ENCODE peak calls at places on chromosomes 1 and 21, in six cellular contexts. J is NCI-H1417, M is nephron progenitor cell, W is Panc1, U is lower lobe of right lung, L is GM03348. V is an unnamed sample.

GRCh38 chr1:227273557-227273956 is 44.7 kb downstream of the CDC42BPA start:
- DNase-seq in J (no peak), L (no peak), W (no peak), M (peak; percentile 22), U (no peak), V (no peak)

GRCh38 chr1:3174487-3175247 is 105.7 kb downstream of the PRDM16 start:
- DNase-seq in J (no peak), M (no peak), L (peak; percentile 73), U (peak; percentile 81), W (no peak), V (no peak)

GRCh38 chr1:112237983-112238515 is 158.0 kb upstream of the CTTNBP2NL start:
- DNase-seq in M (no peak), J (peak; percentile 9), U (no peak), L (no peak), W (no peak), V (no peak)

GRCh38 chr21:40685121-40685630 is 161.8 kb downstream of the DSCAM start:
- DNase-seq in W (no peak), U (no peak), L (no peak), J (no peak), M (no peak), V (no peak)

GRCh38 chr1:228818928-228819632 is 83.8 kb downstream of the RHOU start:
- DNase-seq in M (no peak), J (no peak), W (no peak), U (no peak), L (no peak), V (no peak)

GRCh38 chr1:11893907-11894251 is 32.3 kb downstream of the KIAA2013 start:
- DNase-seq in J (peak; percentile 54), W (peak; percentile 35), L (peak; percentile 82), M (peak; percentile 79), U (peak; percentile 77), V (peak; percentile 49)

GRCh38 chr1:932776-933602 is 9.3 kb downstream of the SAMD11 start:
- DNase-seq in U (peak; percentile 86), J (no peak), M (no peak), L (no peak), W (no peak), V (no peak)

GRCh38 chr1:44406761-44407429 is 1.8 kb downstream of the RNF220 start:
- DNase-seq in L (no peak), W (no peak), U (no peak), M (peak; percentile 38), J (peak; percentile 54), V (peak; percentile 43)

GRCh38 chr1:25793585-25794170 is 6.3 kb upstream of the SELENON start:
- DNase-seq in L (peak; percentile 29), M (no peak), U (no peak), W (no peak), J (no peak), V (no peak)

GRCh38 chr1:29674625-29675326 is 438.5 kb downstream of the PTPRU start:
- DNase-seq in W (no peak), U (no peak), J (no peak), M (no peak), L (no peak), V (peak; percentile 22)

GRCh38 chr1:8107897-8108296 is 81.8 kb upstream of the ERRFI1 start:
- DNase-seq in J (no peak), W (no peak), M (no peak), L (no peak), U (no peak), V (no peak)

GRCh38 chr1:184910596-184910995 is 63.7 kb downstream of the NIBAN1 start:
- DNase-seq in M (no peak), J (no peak), W (no peak), L (peak; percentile 63), U (no peak), V (no peak)

GRCh38 chr1:147225193-147225730 is at the start of gene FMO5:
- DNase-seq in L (peak; percentile 80), M (peak; percentile 49), W (no peak), J (peak; percentile 2), U (peak; percentile 85), V (peak; percentile 68)

GRCh38 chr1:41980872-41981653 is 62.3 kb upstream of the HIVEP3 start:
- DNase-seq in L (no peak), M (no peak), J (no peak), W (no peak), U (no peak), V (no peak)

GRCh38 chr1:63878914-63879313 is 105.1 kb downstream of the ROR1 start:
- DNase-seq in W (no peak), J (no peak), M (no peak), U (no peak), L (no peak), V (no peak)

GRCh38 chr1:239922778-239923522 is 168.7 kb upstream of the FMN2 start:
- DNase-seq in U (no peak), L (no peak), W (no peak), M (no peak), J (no peak), V (no peak)